ENCODE peak calls at places on chromosomes 5 and 9, in six cellular contexts. K is GM13977, Z is type B pancreatic cell, U is AG04450, T is glutamatergic neuron, B is fibroblast of mammary gland. H is an unnamed sample.
A peak's percentile ranks its signal among the peaks of the same experiment; 100 is the strongest.

GRCh38 chr5:127909078-127909477 is 174.5 kb upstream of the SLC12A2 start:
- DNase-seq in U (no peak), T (no peak), B (peak; percentile 56), Z (no peak), K (peak; percentile 32), H (peak; percentile 14)

GRCh38 chr9:73158723-73159122 is 7.1 kb downstream of the ANXA1 start:
- DNase-seq in B (no peak), T (no peak), K (no peak), Z (no peak), U (no peak), H (no peak)

GRCh38 chr9:112819635-112820496 is 69.3 kb downstream of the SNX30 start:
- DNase-seq in U (peak; percentile 50), Z (no peak), B (peak; percentile 81), K (peak; percentile 38), T (peak; percentile 34), H (peak; percentile 13)

GRCh38 chr9:16885896-16886295 is 15.4 kb upstream of the BNC2 start:
- DNase-seq in T (no peak), K (no peak), U (no peak), B (no peak), Z (no peak), H (no peak)

GRCh38 chr5:172833691-172834569 is at the start of gene ERGIC1:
- DNase-seq in T (peak; percentile 90), Z (peak; percentile 84), B (peak; percentile 74), K (peak; percentile 91), U (no peak), H (peak; percentile 79)

GRCh38 chr5:131109540-131110255 is 55.4 kb downstream of the HINT1 start:
- DNase-seq in U (no peak), K (peak; percentile 53), Z (no peak), B (peak; percentile 57), T (no peak), H (peak; percentile 50)

GRCh38 chr9:89874351-89875321 is 269.8 kb downstream of the GADD45G start:
- DNase-seq in K (no peak), U (no peak), Z (peak; percentile 48), B (no peak), T (peak; percentile 16), H (no peak)

GRCh38 chr9:123846966-123847365 is 83.0 kb downstream of the DENND1A start:
- DNase-seq in T (no peak), B (no peak), K (no peak), U (no peak), Z (no peak), H (no peak)

GRCh38 chr5:65808818-65809217 is 86.8 kb downstream of the NLN start:
- DNase-seq in K (no peak), Z (no peak), T (no peak), U (no peak), B (peak; percentile 54), H (no peak)

GRCh38 chr5:58135571-58136335 is 324.1 kb downstream of the PLK2 start:
- DNase-seq in U (no peak), K (no peak), B (peak; percentile 93), Z (no peak), T (no peak), H (no peak)

GRCh38 chr5:139593716-139594319 is 32.7 kb downstream of the UBE2D2 start:
- DNase-seq in U (peak; percentile 29), K (no peak), T (no peak), Z (no peak), B (peak; percentile 30), H (no peak)

GRCh38 chr9:138102246-138103051 is 224.9 kb downstream of the CACNA1B start:
- DNase-seq in U (no peak), B (no peak), K (peak; percentile 11), Z (peak; percentile 49), T (no peak), H (no peak)

GRCh38 chr9:120030847-120031246 is 549.1 kb downstream of the CDK5RAP2 start:
- DNase-seq in B (no peak), K (no peak), U (no peak), T (no peak), Z (no peak), H (no peak)

DNA sequence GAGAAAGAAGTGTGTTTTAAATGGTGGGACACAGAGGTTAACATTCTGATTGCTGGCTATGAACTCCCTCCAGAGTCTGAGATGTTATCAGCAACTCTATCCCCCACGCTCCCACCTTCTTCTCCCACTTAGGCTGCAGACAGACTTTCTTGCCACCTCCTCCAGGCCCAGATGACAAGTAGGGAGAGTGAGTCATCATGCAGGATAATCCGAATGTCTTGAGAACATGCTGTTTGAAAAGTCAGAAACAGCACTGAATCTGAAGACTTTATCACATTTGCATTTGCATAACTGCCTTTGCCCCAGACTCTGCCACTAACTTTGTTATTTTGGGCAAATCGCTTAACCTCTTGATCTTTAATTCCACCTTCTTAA is 139.8 kb downstream of the ESM1 start:
- DNase-seq in T (no peak), U (no peak), K (no peak), B (peak; percentile 72), Z (no peak), H (no peak)
- TF ChIP-seq CTCF in T (no peak), U (no peak), K (no peak), B (no peak), Z (no peak), H (no peak)

GRCh38 chr5:179344301-179345178 is 721 bp downstream of the ADAMTS2 start:
- DNase-seq in Z (no peak), K (no peak), T (peak; percentile 57), U (no peak), B (peak; percentile 31), H (no peak)
- TF ChIP-seq CTCF in Z (peak; percentile 42), K (no peak), T (no peak), U (no peak), B (no peak), H (no peak)

GRCh38 chr5:161535762-161536161 is 10.8 kb downstream of the GABRB2 start:
- DNase-seq in K (no peak), B (no peak), U (no peak), Z (no peak), T (no peak), H (no peak)
- TF ChIP-seq CTCF in K (peak; percentile 43), B (no peak), U (no peak), Z (peak; percentile 36), T (peak; percentile 24), H (no peak)

DNA sequence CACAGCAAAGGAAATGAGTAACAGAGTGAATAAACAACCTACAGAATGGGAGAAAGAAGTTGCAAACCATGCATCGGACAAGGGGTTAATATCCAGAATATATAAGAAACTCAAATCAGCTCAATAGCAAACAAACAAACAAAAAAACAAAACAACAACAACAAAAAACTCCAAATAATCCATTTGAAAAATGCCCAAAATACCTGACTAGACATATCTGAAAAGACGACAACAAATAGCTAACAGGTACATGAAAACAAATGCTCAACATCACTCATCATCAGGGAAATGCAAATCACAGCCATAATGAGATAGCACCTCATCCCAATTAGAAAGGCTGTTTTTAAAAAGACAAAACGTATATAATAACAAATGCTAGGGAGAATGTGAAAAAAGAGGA is 111.2 kb downstream of the TRPM3 start:
- DNase-seq in U (no peak), K (no peak), B (no peak), T (no peak), Z (no peak), H (no peak)
- TF ChIP-seq CTCF in U (no peak), K (no peak), B (no peak), T (no peak), Z (no peak), H (no peak)

GRCh38 chr9:94159069-94159915 is 75.0 kb downstream of the PTPDC1 start:
- DNase-seq in U (no peak), B (peak; percentile 59), T (no peak), K (no peak), Z (no peak), H (no peak)

GRCh38 chr9:94156549-94157407 is 72.5 kb downstream of the PTPDC1 start:
- DNase-seq in U (no peak), Z (no peak), K (no peak), B (peak; percentile 81), T (no peak), H (no peak)

GRCh38 chr9:94157408-94157801 is 73.1 kb downstream of the PTPDC1 start:
- DNase-seq in B (no peak), U (no peak), T (no peak), Z (no peak), K (no peak), H (no peak)

GRCh38 chr9:94161673-94162072 is 77.4 kb downstream of the PTPDC1 start:
- DNase-seq in B (no peak), Z (no peak), T (no peak), K (no peak), U (no peak), H (no peak)

DNA sequence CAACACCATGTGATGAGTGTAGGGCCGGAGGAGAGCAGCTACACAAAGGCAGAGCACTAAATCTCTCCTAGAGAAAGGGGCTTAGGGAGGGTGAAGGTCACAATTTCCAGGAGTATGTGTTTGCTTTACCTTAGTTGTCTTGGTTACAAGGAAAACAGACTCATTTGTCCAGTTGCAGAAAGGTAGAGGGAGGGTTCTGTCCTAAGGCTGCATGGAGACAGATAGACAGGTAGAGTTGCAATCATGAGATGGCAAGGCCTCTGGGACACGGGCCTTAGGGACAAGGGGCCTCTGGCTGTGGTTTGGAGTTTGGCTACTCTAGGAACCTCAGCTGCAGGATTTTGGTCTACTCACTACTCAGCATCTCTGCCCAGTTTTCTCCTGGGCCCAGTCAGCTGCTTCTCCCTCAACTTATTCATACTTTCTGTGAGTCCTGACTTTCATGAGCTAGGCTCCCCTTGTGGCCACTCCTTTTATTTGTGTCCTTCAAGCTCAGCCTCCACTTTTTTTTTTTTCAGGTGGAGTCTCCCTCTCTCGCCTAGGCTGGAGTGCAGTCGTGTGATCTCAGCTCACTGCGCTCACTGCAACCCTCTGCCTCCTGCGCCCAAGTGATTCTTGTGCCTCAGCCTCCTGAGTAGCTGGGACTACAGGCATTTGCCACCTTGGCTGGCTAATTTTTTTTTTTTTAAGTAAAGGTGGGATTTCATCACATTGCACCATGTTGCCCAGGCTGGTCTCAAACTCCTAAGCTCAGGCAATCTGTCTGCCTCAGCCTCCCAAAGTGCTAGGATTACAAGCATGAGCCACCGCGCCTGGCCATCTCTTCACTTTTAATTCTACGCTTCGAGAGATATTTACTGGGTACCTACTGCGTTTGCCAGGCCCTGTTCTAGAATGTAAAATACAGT is 76.6 kb downstream of the PTPDC1 start:
- DNase-seq in K (no peak), Z (no peak), B (no peak), T (no peak), U (no peak), H (no peak)
- TF ChIP-seq CTCF in K (no peak), Z (peak; percentile 33), B (peak; percentile 17), T (no peak), U (peak; percentile 5), H (no peak)

DNA sequence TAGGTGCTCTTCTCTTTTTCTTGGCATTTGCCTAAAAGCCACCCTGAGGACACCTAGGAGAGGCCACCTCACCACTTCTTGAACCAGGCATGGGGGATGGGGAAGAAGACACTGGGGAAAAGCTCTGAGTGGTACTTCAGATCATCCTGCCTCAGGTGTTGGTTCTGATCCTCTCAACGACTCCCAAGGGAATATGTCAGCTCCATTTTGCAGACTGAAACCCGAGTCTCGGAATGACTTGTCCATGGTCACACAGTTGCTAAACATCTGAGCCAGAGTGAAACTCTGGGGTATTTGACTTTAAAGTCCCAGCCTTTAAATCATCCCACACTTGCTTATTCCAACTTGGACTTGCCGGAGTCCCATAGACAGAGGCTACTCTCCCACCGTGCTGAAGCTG is 120.6 kb upstream of the GABRP start:
- DNase-seq in U (no peak), Z (no peak), B (no peak), T (no peak), K (no peak), H (no peak)
- TF ChIP-seq CTCF in U (no peak), Z (no peak), B (no peak), T (no peak), K (no peak), H (no peak)

GRCh38 chr9:130922815-130923610 is 16.0 kb downstream of the FIBCD1 start:
- DNase-seq in K (no peak), Z (no peak), T (no peak), B (no peak), U (no peak), H (no peak)
- TF ChIP-seq CTCF in K (no peak), Z (no peak), T (no peak), B (no peak), U (no peak), H (no peak)